ENCODE peak calls at places on chromosomes 1 and 21, in seven cellular contexts. C is SK-N-SH, D is K562, J is H1, A is HCT116, W is GM12878, O is HepG2. V is an unnamed sample.

GRCh38 chr21:42145569-42146250 is 73.2 kb upstream of the ABCG1 start:
- DNase-seq in O (peak; percentile 33), W (peak; percentile 17), C (peak; percentile 92), J (peak; percentile 74), D (peak; percentile 85), A (peak; percentile 21), V (peak; percentile 77)

GRCh38 chr1:47696404-47696910 is 258.6 kb downstream of the FOXD2 start:
- DNase-seq in W (no peak), O (no peak), J (no peak), C (no peak), A (no peak), D (no peak), V (no peak)

GRCh38 chr1:155932487-155932886 is 1.7 kb downstream of the KHDC4 start:
- DNase-seq in J (no peak), C (no peak), A (no peak), O (no peak), D (no peak), W (no peak), V (no peak)

GRCh38 chr1:46039571-46040052 is 92.8 kb downstream of the PIK3R3 start:
- DNase-seq in C (no peak), A (no peak), O (no peak), D (no peak), W (no peak), J (no peak), V (no peak)

GRCh38 chr1:30372792-30373433 is 350.5 kb downstream of the MATN1 start:
- DNase-seq in W (no peak), J (peak; percentile 33), C (no peak), D (no peak), A (no peak), O (no peak), V (peak; percentile 55)

GRCh38 chr1:36532810-36533401 is 50.2 kb upstream of the CSF3R start:
- DNase-seq in J (no peak), A (no peak), C (no peak), W (no peak), D (no peak), O (no peak), V (no peak)

GRCh38 chr21:27954806-27955205 is 987.9 kb upstream of the ADAMTS5 start:
- DNase-seq in W (no peak), A (no peak), J (no peak), C (no peak), D (no peak), O (no peak), V (no peak)

GRCh38 chr1:65804584-65804983 is 11.9 kb downstream of the PDE4B start:
- DNase-seq in A (no peak), W (no peak), O (no peak), J (no peak), C (no peak), D (no peak), V (no peak)

GRCh38 chr1:145994391-145995120 is 1.8 kb downstream of the TXNIP start:
- DNase-seq in O (no peak), W (no peak), C (no peak), A (no peak), J (no peak), D (no peak), V (no peak)

GRCh38 chr1:117001254-117001927 is at the start of gene CD101:
- DNase-seq in C (no peak), O (no peak), D (no peak), A (no peak), W (peak; percentile 82), J (no peak), V (no peak)

GRCh38 chr21:38170283-38170682 is 86.5 kb upstream of the KCNJ15 start:
- DNase-seq in W (no peak), C (no peak), J (peak; percentile 53), D (no peak), O (no peak), A (no peak), V (peak; percentile 32)

GRCh38 chr1:41498391-41498790 is 13.9 kb upstream of the EDN2 start:
- DNase-seq in C (no peak), D (no peak), J (no peak), O (no peak), W (no peak), A (no peak), V (no peak)

GRCh38 chr1:23473037-23473800 is 10.8 kb downstream of the ASAP3 start:
- DNase-seq in D (no peak), A (no peak), W (no peak), C (no peak), J (no peak), O (peak; percentile 74), V (no peak)

GRCh38 chr1:221602866-221603265 is 139.0 kb downstream of the DUSP10 start:
- DNase-seq in D (no peak), J (no peak), C (no peak), O (no peak), W (no peak), A (no peak), V (no peak)

GRCh38 chr1:15158506-15159165 is 5.1 kb downstream of the TMEM51 start:
- DNase-seq in D (no peak), C (no peak), W (no peak), J (no peak), O (peak; percentile 51), A (no peak), V (no peak)

GRCh38 chr1:157431751-157432150 is 120.6 kb downstream of the FCRL5 start:
- DNase-seq in O (no peak), C (no peak), W (no peak), A (no peak), J (no peak), D (no peak), V (no peak)

GRCh38 chr1:172449585-172450523 is 6.0 kb upstream of the PIGC start:
- DNase-seq in A (peak; percentile 39), W (no peak), D (peak; percentile 83), O (peak; percentile 85), J (peak; percentile 70), C (peak; percentile 71), V (peak; percentile 47)

GRCh38 chr1:14913475-14914155 is 239.9 kb upstream of the TMEM51 start:
- DNase-seq in J (no peak), C (no peak), A (no peak), D (no peak), W (peak; percentile 65), O (no peak), V (no peak)

GRCh38 chr1:96834986-96835385 is 113.4 kb downstream of the PTBP2 start:
- DNase-seq in C (no peak), J (no peak), A (no peak), D (no peak), O (no peak), W (no peak), V (no peak)

GRCh38 chr1:236742421-236743160 is 52.5 kb upstream of the MTR start:
- DNase-seq in A (no peak), D (no peak), J (no peak), W (no peak), C (no peak), O (no peak), V (no peak)

GRCh38 chr1:4630561-4630960 is 23.8 kb upstream of the AJAP1 start:
- DNase-seq in A (no peak), O (no peak), D (no peak), J (no peak), W (no peak), C (no peak), V (no peak)

GRCh38 chr1:179107706-179108629 is 26.1 kb downstream of the TOR3A start:
- DNase-seq in J (no peak), W (no peak), A (no peak), D (no peak), O (no peak), C (peak; percentile 75), V (no peak)

GRCh38 chr1:39525366-39526165 is 34.1 kb downstream of the BMP8A start:
- DNase-seq in J (no peak), D (peak; percentile 6), O (no peak), C (no peak), W (peak; percentile 84), A (no peak), V (no peak)

DNA sequence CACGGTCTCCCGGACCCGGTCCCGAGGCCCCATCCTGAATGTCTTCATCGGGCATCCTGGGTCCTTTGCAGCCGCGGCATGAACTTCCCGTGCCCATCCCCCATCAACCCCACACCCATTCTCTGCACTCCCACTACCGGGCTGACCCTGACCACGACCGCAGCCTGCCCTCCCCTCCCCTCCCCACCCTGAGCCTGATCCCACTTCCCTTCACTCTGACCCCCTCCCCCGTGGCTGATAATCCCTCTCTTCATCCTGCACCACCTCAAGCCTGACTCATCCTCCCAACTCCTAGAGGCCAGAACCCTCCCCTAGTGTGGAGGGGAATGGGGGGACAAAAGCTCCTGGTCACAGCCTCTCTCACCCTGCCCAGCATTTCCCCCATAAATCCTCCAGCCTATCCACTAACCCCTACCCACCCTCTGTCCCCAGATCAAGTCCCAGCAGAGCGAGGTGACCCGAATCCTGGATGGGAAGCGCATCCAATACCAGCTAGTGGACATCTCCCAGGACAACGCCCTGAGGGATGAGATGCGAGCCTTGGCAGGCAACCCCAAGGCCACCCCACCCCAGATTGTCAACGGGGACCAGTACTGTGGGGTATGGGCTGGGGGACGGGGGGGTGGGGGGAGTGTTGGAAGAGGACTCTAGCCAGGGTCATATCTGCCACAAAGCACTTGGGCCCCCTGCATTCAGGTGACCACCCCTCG is 602 bp downstream of the SH3BGRL3 start:
- DNase-seq in A (no peak), J (no peak), D (peak; percentile 84), W (no peak), C (no peak), O (no peak), V (no peak)
- TF ChIP-seq JUND in A (no peak), J (no peak), D (peak; percentile 65), W (no peak), C (no peak), O (no peak), V (no peak)

GRCh38 chr1:215704089-215704860 is 137.2 kb downstream of the KCTD3 start:
- DNase-seq in D (no peak), J (no peak), A (no peak), C (no peak), W (no peak), O (no peak), V (no peak)
- TF ChIP-seq JUND in D (no peak), J (no peak), A (no peak), C (no peak), W (no peak), O (no peak), V (no peak)

GRCh38 chr1:225004396-225004795 is 74.9 kb downstream of the DNAH14 start:
- DNase-seq in O (no peak), C (peak; percentile 0), D (no peak), A (no peak), J (no peak), W (no peak), V (no peak)
- TF ChIP-seq JUND in O (no peak), C (no peak), D (no peak), A (no peak), J (no peak), W (no peak), V (no peak)

DNA sequence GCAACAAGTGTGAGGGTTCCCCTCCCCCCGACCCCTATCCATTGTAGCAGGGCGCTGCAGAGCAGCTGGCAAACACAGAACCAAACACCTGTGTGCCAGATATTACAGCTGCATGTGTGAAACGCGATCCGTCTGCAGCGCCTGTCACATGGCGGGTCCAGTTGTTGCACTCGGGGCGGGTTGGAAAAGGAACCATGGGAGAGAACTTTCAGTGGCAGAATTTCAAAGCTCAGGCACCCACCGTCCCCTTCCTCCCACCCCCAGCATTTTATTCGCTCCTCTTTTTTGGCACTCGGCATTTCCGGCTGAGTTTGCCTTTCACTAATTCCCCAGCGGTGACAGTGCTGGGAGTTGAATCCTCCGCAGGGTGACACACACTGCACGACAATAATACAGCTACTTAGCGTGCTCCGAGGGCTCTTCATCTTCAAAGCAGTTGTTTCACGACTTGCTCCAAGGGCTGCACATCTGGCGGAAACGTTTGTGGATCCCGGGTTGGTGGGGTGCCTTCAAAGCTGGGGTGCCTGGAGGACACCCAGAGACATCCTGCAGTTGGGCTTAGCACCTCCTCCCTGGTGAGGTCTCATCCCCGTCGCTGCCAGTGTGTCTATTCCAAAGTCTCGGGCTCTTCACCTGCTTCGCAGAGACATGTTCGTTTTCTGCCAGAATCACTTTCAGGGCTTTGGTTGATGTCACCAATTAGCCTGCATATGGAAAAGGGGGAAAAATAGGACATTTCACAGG is 180.7 kb downstream of the ZBTB18 start:
- DNase-seq in W (no peak), O (no peak), C (peak; percentile 66), J (no peak), A (no peak), D (no peak), V (no peak)
- TF ChIP-seq JUND in W (no peak), O (no peak), C (no peak), J (no peak), A (no peak), D (no peak), V (no peak)

V was measured in T47D.